ENCODE peak calls at places on chromosome 12, in five cellular contexts. R, P, G, H and S are unnamed samples.

GRCh38 chr12:50258167-50258551 is 25.2 kb downstream of the LIMA1 start:
- DNase-seq in G (no peak), P (no peak), H (no peak), R (no peak), S (peak)

GRCh38 chr12:72296389-72296788 is 24.2 kb downstream of the TRHDE start:
- DNase-seq in G (no peak), H (no peak), P (no peak), R (no peak), S (peak)

GRCh38 chr12:81369175-81369574 is 291.3 kb downstream of the ACSS3 start:
- DNase-seq in H (no peak), G (no peak), R (no peak), P (no peak), S (no peak)

GRCh38 chr12:109953656-109954055 is 42.5 kb downstream of the GIT2 start:
- DNase-seq in R (no peak), G (no peak), P (no peak), H (no peak), S (no peak)

GRCh38 chr12:20596036-20596435 is 99.1 kb upstream of the SLCO1C1 start:
- DNase-seq in P (no peak), R (no peak), G (no peak), H (no peak), S (no peak)

GRCh38 chr12:24661657-24662096 is 287.2 kb downstream of the BCAT1 start:
- DNase-seq in H (peak), G (peak), R (no peak), P (no peak), S (peak)

GRCh38 chr12:15323530-15323929 is 1.2 kb downstream of the PTPRO start:
- DNase-seq in H (no peak), G (no peak), R (no peak), P (no peak), S (peak)

GRCh38 chr12:69685810-69686209 is 13.3 kb downstream of the BEST3 start:
- DNase-seq in G (peak), P (no peak), H (no peak), R (no peak), S (peak)

GRCh38 chr12:14211829-14212455 is 153.5 kb upstream of the ATF7IP start:
- DNase-seq in G (no peak), P (no peak), R (no peak), H (no peak), S (no peak)

GRCh38 chr12:45336331-45336730 is 120.4 kb downstream of the ANO6 start:
- DNase-seq in G (peak), P (no peak), R (no peak), H (no peak), S (peak)

GRCh38 chr12:76556373-76556772 is 3.2 kb downstream of the OSBPL8 start:
- DNase-seq in P (no peak), R (no peak), H (no peak), G (no peak), S (no peak)

GRCh38 chr12:116066381-116067230 is 210.9 kb downstream of the MED13L start:
- DNase-seq in R (peak), P (no peak), H (peak), G (peak), S (no peak)

GRCh38 chr12:34392741-34393085 is 370.4 kb downstream of the ALG10 start:
- DNase-seq in P (no peak), R (no peak), G (no peak), H (peak), S (no peak)

GRCh38 chr12:6180300-6181051 is 19.7 kb upstream of the CD9 start:
- DNase-seq in R (no peak), P (peak), G (peak), H (peak), S (peak)

GRCh38 chr12:78880078-78880477 is 15.5 kb downstream of the SYT1 start:
- DNase-seq in R (peak), H (no peak), G (peak), P (no peak), S (no peak)

GRCh38 chr12:130744274-130744673 is 28.2 kb upstream of the RIMBP2 start:
- DNase-seq in P (no peak), R (no peak), H (no peak), G (no peak), S (no peak)

GRCh38 chr12:685388-685787 is 22.1 kb upstream of the NINJ2 start:
- DNase-seq in H (no peak), R (peak), G (no peak), P (no peak), S (peak)

GRCh38 chr12:24172031-24172772 is 222.7 kb upstream of the SOX5 start:
- DNase-seq in R (peak), G (no peak), P (no peak), H (no peak), S (no peak)

GRCh38 chr12:8734873-8735381 is 37.1 kb downstream of the RIMKLB start:
- DNase-seq in G (peak), P (no peak), H (no peak), R (no peak), S (no peak)
- H3K4me3 ChIP-seq in G (no peak), P (no peak), H (no peak), R (no peak), S (no peak)

GRCh38 chr12:132491761-132492378 is 1.9 kb downstream of the FBRSL1 start:
- DNase-seq in H (no peak), G (no peak), P (no peak), R (no peak), S (no peak)
- H3K4me3 ChIP-seq in H (peak), G (peak), P (peak), R (no peak), S (no peak)

DNA sequence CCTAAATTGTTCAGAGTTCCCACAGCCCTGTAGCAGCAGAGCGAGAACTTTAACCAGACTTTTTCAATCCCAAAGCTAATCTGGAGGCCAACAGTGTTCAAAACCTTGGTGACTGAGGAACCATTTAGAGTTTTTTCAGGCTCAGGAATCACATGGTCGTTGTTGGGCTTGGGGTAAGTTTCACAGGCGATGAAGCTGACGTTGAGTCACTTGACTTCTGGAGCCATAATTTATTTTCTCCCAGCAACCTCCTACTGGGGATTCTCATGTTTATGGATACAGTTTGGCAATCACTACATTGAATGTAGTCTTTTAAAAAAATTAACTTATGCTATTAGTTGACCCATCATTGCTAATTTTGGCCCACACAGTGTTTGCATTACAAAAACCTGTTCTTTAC is 34.5 kb downstream of the SSPN start:
- DNase-seq in G (no peak), H (no peak), R (no peak), P (no peak), S (no peak)
- H3K4me3 ChIP-seq in G (no peak), H (no peak), R (no peak), P (no peak), S (no peak)

GRCh38 chr12:66915312-66915904 is 236.5 kb upstream of the GRIP1 start:
- DNase-seq in R (no peak), H (no peak), G (no peak), P (no peak), S (no peak)
- H3K4me3 ChIP-seq in R (no peak), H (no peak), G (no peak), P (no peak), S (no peak)

DNA sequence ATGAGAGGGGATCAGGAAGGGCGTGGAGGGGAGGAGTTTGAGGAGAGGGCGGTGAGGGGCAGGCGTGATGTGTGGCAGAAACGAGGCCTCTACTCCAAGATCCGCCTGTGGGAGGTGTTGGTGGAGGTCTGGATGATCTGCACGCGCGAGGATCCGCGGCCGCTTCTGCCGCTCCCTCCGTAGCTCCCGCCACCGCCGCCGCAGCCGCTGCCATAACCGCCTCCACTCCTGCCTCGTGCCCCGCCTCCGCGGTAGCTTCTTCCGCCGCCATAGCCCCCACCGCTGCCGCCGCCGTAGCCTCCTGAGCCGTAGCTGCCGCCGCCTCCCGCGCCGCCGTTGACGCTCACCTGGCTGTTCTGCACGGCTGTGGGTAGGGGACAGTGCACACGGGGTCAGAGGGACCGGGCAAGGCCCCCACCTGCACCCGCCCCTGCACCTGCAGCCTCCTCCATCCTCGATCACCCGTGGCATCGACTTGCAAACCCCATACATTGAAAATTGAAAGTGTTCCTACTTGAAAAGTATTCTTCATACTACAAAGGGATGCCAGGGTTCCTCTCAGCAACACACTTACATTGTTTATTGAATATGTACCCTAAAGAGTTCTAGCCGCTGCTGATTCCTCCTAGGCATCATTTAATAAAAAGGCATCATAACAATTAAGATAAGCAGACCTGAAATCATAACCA is 11.0 kb upstream of the KRT1 start:
- DNase-seq in H (no peak), G (no peak), R (no peak), P (no peak), S (no peak)
- H3K4me3 ChIP-seq in H (peak), G (no peak), R (no peak), P (peak), S (no peak)

GRCh38 chr12:105382771-105383632 is 52.5 kb downstream of the C12orf75 start:
- DNase-seq in G (peak), H (no peak), R (peak), P (peak), S (peak)
- H3K4me3 ChIP-seq in G (peak), H (peak), R (no peak), P (no peak), S (no peak)

GRCh38 chr12:122886851-122887816 is 8.8 kb downstream of the VPS37B start:
- DNase-seq in H (peak), P (no peak), R (no peak), G (no peak), S (peak)

GRCh38 chr12:122884860-122885259 is 11.1 kb downstream of the VPS37B start:
- DNase-seq in R (no peak), P (no peak), G (no peak), H (no peak), S (no peak)

GRCh38 chr12:122886161-122886560 is 9.8 kb downstream of the VPS37B start:
- DNase-seq in G (no peak), R (no peak), H (peak), P (no peak), S (no peak)

GRCh38 chr12:122882908-122883563 is 12.9 kb downstream of the VPS37B start:
- DNase-seq in G (no peak), P (no peak), H (no peak), R (no peak), S (no peak)

GRCh38 chr12:122884091-122884826 is 11.7 kb downstream of the VPS37B start:
- DNase-seq in G (no peak), P (no peak), H (no peak), R (no peak), S (no peak)
- H3K4me3 ChIP-seq in G (no peak), P (no peak), H (no peak), R (no peak), S (no peak)